ENCODE peak calls at places on chromosome 20, in four cellular contexts. K, S, X and Z are unnamed samples.

GRCh38 chr20:36179170-36179945 is 24.8 kb downstream of the EPB41L1 start:
- DNase-seq in K (no peak), X (no peak), S (no peak), Z (no peak)

GRCh38 chr20:58102744-58103516 is 125.5 kb downstream of the ANKRD60 start:
- DNase-seq in X (no peak), S (no peak), K (no peak), Z (no peak)

GRCh38 chr20:36306557-36307411 is 645 bp downstream of the DLGAP4 start:
- DNase-seq in K (no peak), S (no peak), X (no peak), Z (no peak)

GRCh38 chr20:58308680-58309527 is 611 bp upstream of the RAB22A start:
- DNase-seq in X (no peak), S (peak), K (no peak), Z (no peak)

GRCh38 chr20:9912858-9913434 is 74.1 kb upstream of the PAK5 start:
- DNase-seq in K (peak), S (peak), X (peak), Z (peak)

GRCh38 chr20:17871861-17872260 is 96.7 kb downstream of the SNX5 start:
- DNase-seq in K (no peak), S (no peak), X (no peak), Z (no peak)

GRCh38 chr20:5061209-5061608 is 58.5 kb downstream of the PCNA start:
- DNase-seq in K (peak), S (no peak), X (peak), Z (peak)

GRCh38 chr20:41509801-41510200 is 108.4 kb downstream of the CHD6 start:
- DNase-seq in K (no peak), X (peak), S (no peak), Z (no peak)

GRCh38 chr20:15446373-15446772 is 1109.0 kb upstream of the FLRT3 start:
- DNase-seq in K (no peak), X (no peak), S (no peak), Z (no peak)

GRCh38 chr20:2114990-2115681 is 13.5 kb downstream of the STK35 start:
- DNase-seq in K (no peak), X (no peak), S (no peak), Z (no peak)

GRCh38 chr20:46394872-46395470 is 11.4 kb downstream of the ELMO2 start:
- DNase-seq in K (no peak), S (no peak), X (no peak), Z (no peak)

GRCh38 chr20:4443016-4443415 is 278.7 kb upstream of the PRND start:
- DNase-seq in S (no peak), K (no peak), X (no peak), Z (no peak)

GRCh38 chr20:34948030-34948429 is 7.6 kb downstream of the GSS start:
- DNase-seq in S (no peak), K (no peak), X (no peak), Z (no peak)

GRCh38 chr20:31869942-31870702 is at the start of the genes DUSP15 and TTLL9:
- DNase-seq in S (no peak), X (no peak), K (no peak), Z (no peak)

GRCh38 chr20:51811040-51811351 is 8.7 kb upstream of the SALL4 start:
- DNase-seq in K (no peak), S (no peak), X (peak), Z (no peak)

GRCh38 chr20:1907586-1907985 is 12.4 kb downstream of the SIRPA start:
- DNase-seq in X (no peak), S (no peak), K (no peak), Z (no peak)

DNA sequence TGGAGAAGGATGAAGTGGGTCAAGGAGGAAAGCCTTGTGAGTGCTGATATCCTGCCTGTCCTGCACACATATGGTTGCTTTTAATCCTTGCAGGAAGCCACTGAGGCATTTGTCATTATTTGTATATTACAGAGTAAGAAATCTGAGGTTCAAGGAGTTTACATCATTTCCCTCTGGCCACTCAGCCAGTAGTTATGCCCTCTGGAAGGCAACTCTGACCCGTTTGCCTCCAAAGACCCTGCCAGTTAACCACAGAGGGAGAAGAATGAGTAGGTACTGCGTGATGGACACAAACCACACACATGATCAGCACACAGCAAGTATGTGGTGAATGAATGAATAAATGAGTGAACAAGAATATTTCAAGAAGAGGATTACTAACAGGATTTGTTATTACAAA is 7.9 kb upstream of the FAM210B start:
- DNase-seq in X (no peak), K (no peak), S (no peak), Z (no peak)
- TF ChIP-seq TCF7L2 in X (no peak), K (no peak), S (no peak), Z (no peak)

GRCh38 chr20:47577271-47577670 is 75.6 kb downstream of the NCOA3 start:
- DNase-seq in K (no peak), S (no peak), X (no peak), Z (no peak)

GRCh38 chr20:47578543-47578942 is 76.9 kb downstream of the NCOA3 start:
- DNase-seq in S (no peak), K (no peak), X (no peak), Z (no peak)

GRCh38 chr20:47573586-47573985 is 71.9 kb downstream of the NCOA3 start:
- DNase-seq in X (no peak), S (no peak), K (no peak), Z (no peak)

GRCh38 chr20:47574616-47575401 is 73.1 kb downstream of the NCOA3 start:
- DNase-seq in K (no peak), S (peak), X (no peak), Z (no peak)

GRCh38 chr20:47576516-47577033 is 74.9 kb downstream of the NCOA3 start:
- DNase-seq in K (peak), S (peak), X (peak), Z (no peak)
- TF ChIP-seq POLR2AphosphoS5 in K (peak), S (no peak), X (peak), Z (peak)

DNA sequence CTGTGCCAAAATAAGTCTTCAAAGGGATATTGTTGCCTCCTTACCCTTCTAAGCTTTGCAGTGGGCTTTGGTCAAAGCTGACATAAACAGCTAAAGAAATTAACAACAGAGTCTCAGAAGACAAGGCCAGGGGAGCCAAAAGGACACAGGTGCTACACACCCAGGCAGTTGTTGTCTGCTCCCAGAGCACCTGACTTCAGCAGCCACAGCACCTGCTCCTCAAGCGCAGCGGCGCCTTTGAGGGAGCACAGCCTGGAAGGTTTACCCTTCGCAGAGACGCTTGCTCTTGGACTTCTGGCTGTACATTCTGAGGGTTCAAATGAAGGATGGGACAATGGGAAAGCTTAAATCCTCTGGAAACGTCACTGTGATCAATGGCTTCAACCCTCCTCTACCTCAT is 16.6 kb downstream of the B4GALT5 start:
- DNase-seq in S (no peak), X (no peak), K (no peak), Z (no peak)
- TF ChIP-seq TCF7L2 in S (no peak), X (no peak), K (no peak), Z (no peak)

GRCh38 chr20:62120365-62120762 is 1.9 kb upstream of the LSM14B start:
- DNase-seq in K (no peak), S (no peak), X (no peak), Z (no peak)

GRCh38 chr20:62123450-62124118 is 1.3 kb downstream of the LSM14B start:
- DNase-seq in X (no peak), S (no peak), K (no peak), Z (no peak)

GRCh38 chr20:62122659-62123449 is 579 bp downstream of the LSM14B start:
- DNase-seq in K (no peak), S (peak), X (no peak), Z (no peak)

GRCh38 chr20:62120990-62121775 is 1.1 kb upstream of the LSM14B start:
- DNase-seq in K (peak), X (no peak), S (peak), Z (no peak)

DNA sequence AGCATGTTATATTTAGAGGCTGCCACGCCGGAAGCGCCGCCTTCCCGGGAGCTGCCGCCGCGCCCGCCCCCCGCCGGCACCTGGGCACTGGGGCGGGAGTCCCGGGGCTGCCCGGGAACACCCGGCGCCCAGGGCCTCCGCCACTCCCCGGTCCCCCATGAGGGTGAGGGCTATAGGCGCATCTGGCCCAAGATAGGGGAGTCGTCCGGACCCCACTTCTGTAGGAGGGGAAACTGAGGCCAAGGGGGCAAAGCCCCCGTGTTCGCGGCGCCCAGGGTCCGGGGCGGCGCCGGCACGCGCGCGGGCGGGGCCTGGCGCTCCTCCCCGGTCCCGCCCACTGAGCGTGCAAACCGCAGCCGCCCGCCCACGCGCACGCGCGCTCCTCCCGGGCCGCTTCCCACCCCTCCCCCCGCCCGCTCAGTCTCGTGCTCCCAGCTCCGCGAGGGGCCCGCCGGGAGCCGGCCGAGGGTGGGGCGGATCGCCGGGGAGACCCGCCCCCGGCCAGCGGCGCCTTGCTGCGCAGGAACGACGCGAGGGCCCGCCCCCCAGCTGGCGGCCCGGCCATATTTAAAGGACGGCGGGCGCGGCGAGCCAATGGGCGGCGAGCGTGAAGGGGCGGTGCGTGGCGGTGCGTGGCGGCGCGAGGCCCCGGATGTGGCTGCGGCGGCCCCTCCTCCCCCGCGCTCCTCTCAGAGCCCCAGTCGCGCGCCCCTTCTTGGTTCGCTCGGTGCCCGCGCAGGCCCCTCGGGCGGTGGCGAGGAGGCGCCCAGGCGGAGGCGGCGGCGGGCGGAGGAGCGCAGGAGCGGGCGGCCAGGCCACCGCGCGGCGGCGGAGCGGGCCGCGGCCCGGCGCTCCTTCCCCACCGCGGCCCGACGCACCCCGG is at the start of gene LSM14B:
- DNase-seq in K (peak), S (peak), X (peak), Z (peak)
- TF ChIP-seq POLR2AphosphoS5 in K (peak), S (peak), X (peak), Z (peak)

GRCh38 chr20:43448748-43449535 is 8.8 kb upstream of the SRSF6 start:
- DNase-seq in S (peak), K (peak), X (peak), Z (peak)
- TF ChIP-seq TCF7L2 in S (no peak), K (no peak), X (no peak), Z (no peak)